ENCODE peak calls at places on chromosome 14, in six cellular contexts. O, R, W, B, M and F are unnamed samples.

GRCh38 chr14:75277000-75277795 is 1.4 kb upstream of the FOS start:
- DNase-seq in O (peak), R (no peak), W (peak), B (peak), M (peak), F (no peak)

GRCh38 chr14:65115615-65116014 is 13.3 kb upstream of the MAX start:
- DNase-seq in O (no peak), R (no peak), W (no peak), B (no peak), M (no peak), F (no peak)

GRCh38 chr14:56751471-56751870 is 58.8 kb downstream of the OTX2 start:
- DNase-seq in O (no peak), R (no peak), W (no peak), B (no peak), M (no peak), F (no peak)

GRCh38 chr14:67941456-67942018 is 122.0 kb downstream of the RAD51B start:
- DNase-seq in O (no peak), R (no peak), W (no peak), B (no peak), M (peak), F (no peak)

GRCh38 chr14:61280526-61281185 is 482 bp downstream of the TMEM30B start:
- DNase-seq in O (no peak), R (no peak), W (peak), B (peak), M (peak), F (no peak)

GRCh38 chr14:100778078-100778927 is 47.6 kb upstream of the MEG3 start:
- DNase-seq in O (no peak), R (no peak), W (no peak), B (no peak), M (no peak), F (peak)

GRCh38 chr14:51369814-51370213 is 129.8 kb downstream of the TMX1 start:
- DNase-seq in O (no peak), R (no peak), W (no peak), B (no peak), M (no peak), F (no peak)

GRCh38 chr14:104694475-104694950 is 5.1 kb downstream of the INF2 start:
- DNase-seq in O (no peak), R (no peak), W (no peak), B (no peak), M (no peak), F (no peak)

GRCh38 chr14:33404054-33404453 is 465.4 kb downstream of the NPAS3 start:
- DNase-seq in O (no peak), R (peak), W (no peak), B (peak), M (peak), F (no peak)

GRCh38 chr14:20782280-20782890 is 1.3 kb downstream of the RNASE6 start:
- DNase-seq in O (no peak), R (no peak), W (no peak), B (peak), M (no peak), F (no peak)

GRCh38 chr14:101584049-101584859 is 23.0 kb downstream of the DIO3 start:
- DNase-seq in O (peak), R (peak), W (no peak), B (no peak), M (peak), F (no peak)

GRCh38 chr14:101215266-101215665 is 311.7 kb upstream of the RTL1 start:
- DNase-seq in O (no peak), R (no peak), W (no peak), B (no peak), M (no peak), F (no peak)

GRCh38 chr14:99318091-99318958 is 46.3 kb upstream of the BCL11B start:
- DNase-seq in O (no peak), R (no peak), W (no peak), B (no peak), M (no peak), F (no peak)

GRCh38 chr14:61229475-61229888 is 51.7 kb downstream of the TMEM30B start:
- DNase-seq in O (no peak), R (no peak), W (no peak), B (no peak), M (no peak), F (no peak)

GRCh38 chr14:98886982-98887381 is 385.0 kb downstream of the BCL11B start:
- DNase-seq in O (no peak), R (no peak), W (no peak), B (no peak), M (no peak), F (no peak)

GRCh38 chr14:94620597-94620996 is 8.4 kb downstream of the SERPINA3 start:
- DNase-seq in O (no peak), R (no peak), W (no peak), B (no peak), M (no peak), F (no peak)

GRCh38 chr14:70808023-70808401 is 1.3 kb downstream of the MAP3K9 start:
- DNase-seq in O (no peak), R (no peak), W (peak), B (no peak), M (peak), F (no peak)

GRCh38 chr14:31932675-31933074 is 144.4 kb upstream of the ARHGAP5 start:
- DNase-seq in O (no peak), R (no peak), W (no peak), B (no peak), M (no peak), F (no peak)

GRCh38 chr14:20743556-20743955 is 2.1 kb upstream of the EDDM3A start:
- DNase-seq in O (no peak), R (no peak), W (no peak), B (no peak), M (no peak), F (no peak)

GRCh38 chr14:50763386-50764007 is 67.5 kb downstream of the NIN start:
- DNase-seq in O (no peak), R (peak), W (no peak), B (no peak), M (peak), F (no peak)

GRCh38 chr14:71139058-71139946 is 232.0 kb downstream of the PCNX1 start:
- DNase-seq in O (peak), R (no peak), W (peak), B (peak), M (peak), F (peak)

GRCh38 chr14:50798048-50798421 is 32.9 kb downstream of the NIN start:
- DNase-seq in O (no peak), R (no peak), W (no peak), B (no peak), M (no peak), F (no peak)

GRCh38 chr14:86035882-86036281 is 505.9 kb downstream of the FLRT2 start:
- DNase-seq in O (no peak), R (no peak), W (no peak), B (peak), M (peak), F (no peak)

GRCh38 chr14:75493580-75494130 is 28.6 kb upstream of the BATF start:
- DNase-seq in O (no peak), R (no peak), W (no peak), B (no peak), M (no peak), F (no peak)

GRCh38 chr14:69039287-69039628 is 60.2 kb upstream of the ACTN1 start:
- DNase-seq in O (no peak), R (no peak), W (no peak), B (peak), M (peak), F (no peak)

GRCh38 chr14:57871487-57872080 is 5.7 kb upstream of the SLC35F4 start:
- DNase-seq in O (no peak), R (peak), W (no peak), B (peak), M (peak), F (no peak)

GRCh38 chr14:61934385-61934784 is 172.2 kb downstream of the SNAPC1 start:
- DNase-seq in O (no peak), R (peak), W (no peak), B (peak), M (peak), F (no peak)

GRCh38 chr14:55715889-55716288 is 135.9 kb downstream of the KTN1 start:
- DNase-seq in O (no peak), R (peak), W (no peak), B (no peak), M (peak), F (no peak)

GRCh38 chr14:99057684-99058083 is 214.3 kb downstream of the BCL11B start:
- DNase-seq in O (no peak), R (no peak), W (no peak), B (no peak), M (no peak), F (no peak)

GRCh38 chr14:89469210-89470198 is 52.5 kb upstream of the FOXN3 start:
- DNase-seq in O (no peak), R (no peak), W (no peak), B (no peak), M (peak), F (no peak)

GRCh38 chr14:36520601-36521525 is 831 bp upstream of the NKX2-1 start:
- DNase-seq in O (no peak), R (no peak), W (no peak), B (peak), M (peak), F (no peak)